ENCODE peak calls at places on chromosomes 3 and 15, in five cellular contexts. A is spleen; B is activated CD8-positive, alpha-beta memory T cell treated with anti-CD3 and anti-CD28 coated beads for 24 hours; H is HTR-8/SVneo; F is nucleus accumbens. O is an unnamed sample.

GRCh38 chr15:76172782-76173181 is 113.0 kb downstream of the TMEM266 start:
- DNase-seq in A (no peak), B (no peak), H (no peak), F (no peak), O (no peak)

GRCh38 chr3:127761101-127761802 is 61.1 kb downstream of the MGLL start:
- DNase-seq in H (no peak), F (no peak), A (peak), B (no peak), O (no peak)

GRCh38 chr3:152331018-152331541 is 62.4 kb downstream of the MBNL1 start:
- DNase-seq in B (no peak), A (no peak), H (peak), F (no peak), O (no peak)

GRCh38 chr3:4741404-4742307 is 237.6 kb upstream of the BHLHE40 start:
- DNase-seq in A (no peak), F (no peak), B (no peak), H (peak), O (no peak)

GRCh38 chr15:73630030-73630429 is 3.2 kb downstream of the NPTN start:
- DNase-seq in H (no peak), B (no peak), F (no peak), A (no peak), O (no peak)

GRCh38 chr3:128435561-128435960 is 31.1 kb downstream of the DNAJB8 start:
- DNase-seq in H (no peak), B (no peak), F (no peak), A (no peak), O (no peak)

GRCh38 chr15:87619161-87619960 is 637.2 kb downstream of the NTRK3 start:
- DNase-seq in B (no peak), H (peak), A (no peak), F (no peak), O (no peak)

GRCh38 chr3:188760408-188760807 is 411.4 kb upstream of the TPRG1 start:
- DNase-seq in H (no peak), F (no peak), B (no peak), A (no peak), O (no peak)

GRCh38 chr3:14319654-14320182 is 82.7 kb upstream of the SLC6A6 start:
- DNase-seq in A (no peak), B (no peak), F (no peak), H (peak), O (no peak)

GRCh38 chr3:30401971-30402370 is 204.4 kb upstream of the TGFBR2 start:
- DNase-seq in A (no peak), B (no peak), H (no peak), F (no peak), O (no peak)

GRCh38 chr3:70919661-70920060 is 607.2 kb upstream of the MDFIC2 start:
- DNase-seq in H (no peak), F (no peak), B (no peak), A (no peak), O (no peak)

O was measured in type B pancreatic cell.